ENCODE peak calls at places on chromosomes 2 and 18, in eight cellular contexts. H is A673; T is activated CD4-positive, alpha-beta T cell treated with anti-CD3 and anti-CD28 coated beads, Interleukin-2, amount 10 ng/mL, durations not matched to agents 7 days and 5 days; B is heart left ventricle; K is CD4-positive, alpha-beta memory T cell; I is T-helper 2 cell; C is activated CD8-positive, alpha-beta memory T cell treated with anti-CD3 and anti-CD28 coated beads, Interleukin-2, amount 50 U/mL, for 48 hours; Q is iPS DF 6.9. E is an unnamed sample.

GRCh38 chr2:17757321-17757720 is 3.4 kb downstream of the GEN1 start:
- DNase-seq in T (no peak), Q (no peak), I (no peak), K (no peak), C (no peak), B (no peak), H (peak; percentile 23), E (no peak)

GRCh38 chr2:229282758-229283546 is 11.9 kb upstream of the PID1 start:
- DNase-seq in C (no peak), K (no peak), Q (no peak), B (no peak), I (no peak), T (no peak), H (no peak), E (no peak)

GRCh38 chr2:106342801-106343200 is 125.4 kb downstream of the RGPD3 start:
- DNase-seq in K (no peak), C (no peak), I (no peak), Q (no peak), T (no peak), H (peak; percentile 57), B (no peak), E (no peak)

GRCh38 chr2:45781464-45781811 is 130.0 kb downstream of the PRKCE start:
- DNase-seq in T (no peak), Q (no peak), C (no peak), K (no peak), I (no peak), H (no peak), B (no peak), E (no peak)

GRCh38 chr2:20615046-20615465 is 35.8 kb downstream of the HS1BP3 start:
- DNase-seq in B (peak; percentile 48), I (no peak), H (no peak), K (no peak), C (no peak), Q (no peak), T (no peak), E (peak; percentile 3)

GRCh38 chr2:233865838-233866237 is 2.3 kb downstream of the MSL3B start:
- DNase-seq in H (no peak), K (no peak), T (no peak), Q (no peak), C (no peak), I (no peak), B (no peak), E (peak; percentile 31)

GRCh38 chr18:75211721-75212625 is 1.4 kb downstream of the TSHZ1 start:
- DNase-seq in C (peak; percentile 69), Q (no peak), H (no peak), T (peak; percentile 22), I (no peak), K (peak; percentile 25), B (peak; percentile 76), E (no peak)

GRCh38 chr18:53426656-53427055 is 797.8 kb downstream of the MBD2 start:
- DNase-seq in T (no peak), K (no peak), H (peak; percentile 70), B (no peak), C (no peak), I (no peak), Q (no peak), E (peak; percentile 13)

GRCh38 chr2:1047485-1047884 is 96.8 kb downstream of the SNTG2 start:
- DNase-seq in T (no peak), H (peak; percentile 28), B (no peak), Q (no peak), K (peak; percentile 6), C (no peak), I (no peak), E (no peak)

GRCh38 chr2:136251777-136252477 is 134.0 kb upstream of the CXCR4 start:
- DNase-seq in B (no peak), T (no peak), Q (no peak), C (no peak), H (no peak), K (no peak), I (no peak), E (no peak)

GRCh38 chr2:160207804-160208661 is 8.0 kb upstream of the ITGB6 start:
- DNase-seq in H (no peak), B (peak; percentile 75), C (no peak), I (no peak), T (no peak), Q (no peak), K (no peak), E (peak; percentile 32)

GRCh38 chr2:234954551-234954992 is 2.8 kb downstream of the SH3BP4 start:
- DNase-seq in B (no peak), Q (no peak), H (no peak), T (no peak), I (no peak), K (no peak), C (no peak), E (no peak)

GRCh38 chr2:142037744-142038143 is 93.1 kb downstream of the LRP1B start:
- DNase-seq in B (no peak), H (peak; percentile 78), Q (no peak), T (no peak), K (no peak), I (no peak), C (no peak), E (peak; percentile 18)

GRCh38 chr18:59957957-59958356 is 58.2 kb downstream of the PMAIP1 start:
- DNase-seq in B (no peak), H (peak; percentile 57), T (no peak), C (no peak), Q (no peak), K (no peak), I (no peak), E (peak; percentile 92)

GRCh38 chr2:63661076-63661475 is 72.3 kb downstream of the MDH1 start:
- DNase-seq in I (no peak), K (no peak), C (no peak), H (peak; percentile 70), Q (no peak), T (no peak), B (no peak), E (no peak)

GRCh38 chr2:46315103-46315890 is 18.1 kb downstream of the EPAS1 start:
- DNase-seq in B (peak; percentile 90), C (no peak), I (no peak), T (no peak), K (no peak), Q (no peak), H (peak; percentile 50), E (peak; percentile 58)

GRCh38 chr2:172094319-172095145 is 8.2 kb downstream of the DLX2 start:
- DNase-seq in I (no peak), K (no peak), B (no peak), Q (no peak), H (peak; percentile 82), C (no peak), T (no peak), E (no peak)

GRCh38 chr18:62420513-62421209 is 95.6 kb downstream of the TNFRSF11A start:
- DNase-seq in H (peak; percentile 56), K (peak; percentile 65), I (peak; percentile 47), C (peak; percentile 66), Q (no peak), B (no peak), T (peak; percentile 82), E (no peak)

GRCh38 chr2:38430603-38431002 is 53.5 kb upstream of the ATL2 start:
- DNase-seq in I (no peak), H (no peak), T (no peak), B (no peak), Q (no peak), C (no peak), K (no peak), E (no peak)

GRCh38 chr2:134416018-134416417 is 162.1 kb downstream of the MGAT5 start:
- DNase-seq in C (no peak), H (no peak), Q (no peak), K (no peak), B (no peak), T (no peak), I (no peak), E (no peak)

GRCh38 chr2:54725343-54726099 is 2.1 kb downstream of the EML6 start:
- DNase-seq in B (no peak), C (no peak), I (no peak), H (no peak), K (no peak), T (no peak), Q (no peak), E (no peak)

GRCh38 chr2:191257934-191258333 is 12.7 kb downstream of the MYO1B start:
- DNase-seq in Q (no peak), K (no peak), T (no peak), H (no peak), C (no peak), B (no peak), I (no peak), E (no peak)

GRCh38 chr2:201470821-201471731 is 19.5 kb downstream of the STRADB start:
- DNase-seq in H (no peak), C (no peak), Q (no peak), B (no peak), I (no peak), K (no peak), T (no peak), E (no peak)

GRCh38 chr18:55237665-55238064 is 278.4 kb upstream of the CCDC68 start:
- DNase-seq in K (no peak), I (no peak), C (no peak), T (no peak), B (no peak), Q (no peak), H (no peak), E (no peak)

GRCh38 chr2:169452080-169452479 is 27.2 kb upstream of the BBS5 start:
- DNase-seq in Q (peak; percentile 16), I (no peak), H (peak; percentile 71), C (no peak), K (no peak), T (no peak), B (no peak), E (peak; percentile 11)

GRCh38 chr2:101047075-101047766 is 45.1 kb downstream of the RPL31 start:
- DNase-seq in I (no peak), T (no peak), C (no peak), Q (no peak), K (no peak), B (no peak), H (no peak), E (no peak)

GRCh38 chr2:24049485-24050021 is at the start of gene FKBP1B:
- DNase-seq in H (peak; percentile 47), B (peak; percentile 81), T (peak; percentile 58), K (peak; percentile 20), I (peak; percentile 55), C (peak; percentile 84), Q (no peak), E (peak; percentile 91)

GRCh38 chr2:144111443-144111842 is 408.5 kb downstream of the ZEB2 start:
- DNase-seq in K (no peak), B (no peak), T (no peak), C (no peak), I (no peak), Q (no peak), H (no peak), E (peak; percentile 33)

GRCh38 chr2:111705711-111706323 is 178.2 kb downstream of the ANAPC1 start:
- DNase-seq in Q (peak; percentile 77), C (peak; percentile 71), H (peak; percentile 46), B (no peak), K (no peak), I (no peak), T (peak; percentile 48), E (no peak)

GRCh38 chr2:127355407-127356008 is 32.3 kb downstream of the MAP3K2 start:
- DNase-seq in K (peak; percentile 44), H (peak; percentile 22), C (no peak), B (no peak), I (peak; percentile 9), T (peak; percentile 47), Q (no peak), E (no peak)

GRCh38 chr18:58416014-58416703 is 212.7 kb downstream of the ALPK2 start:
- DNase-seq in B (no peak), T (no peak), Q (no peak), C (no peak), K (no peak), I (no peak), H (no peak), E (no peak)

GRCh38 chr2:72793798-72794447 is 31.9 kb downstream of the EXOC6B start:
- DNase-seq in K (no peak), T (no peak), H (peak; percentile 46), B (no peak), I (no peak), C (no peak), Q (no peak), E (no peak)